ENCODE peak calls at places on chromosome X, in eight cellular contexts. V, Y, Q, O, N, E, D and K are unnamed samples.

GRCh38 chrX:134315893-134316292 is 78.9 kb downstream of the CCDC160 start:
- DNase-seq in V (peak), Y (no peak), Q (no peak), O (no peak), N (no peak), E (no peak), D (no peak), K (no peak)

GRCh38 chrX:9682456-9682855 is 83.2 kb downstream of the GPR143 start:
- DNase-seq in V (no peak), Y (no peak), Q (no peak), O (peak), N (no peak), E (peak), D (no peak), K (no peak)

GRCh38 chrX:19954707-19955106 is 36.2 kb downstream of the BCLAF3 start:
- DNase-seq in V (no peak), Y (no peak), Q (no peak), O (no peak), N (no peak), E (no peak), D (no peak), K (no peak)

GRCh38 chrX:25083661-25084060 is 67.9 kb upstream of the ARX start:
- DNase-seq in V (peak), Y (no peak), Q (no peak), O (peak), N (no peak), E (no peak), D (no peak), K (no peak)

GRCh38 chrX:133655914-133656265 is 240.6 kb upstream of the GPC4 start:
- DNase-seq in V (no peak), Y (no peak), Q (no peak), O (no peak), N (no peak), E (no peak), D (no peak), K (no peak)

GRCh38 chrX:107135076-107135964 is 16.7 kb upstream of the RBM41 start:
- DNase-seq in V (no peak), Y (no peak), Q (no peak), O (peak), N (no peak), E (no peak), D (no peak), K (no peak)

GRCh38 chrX:108267561-108267960 is 170.7 kb downstream of the COL4A6 start:
- DNase-seq in V (no peak), Y (no peak), Q (no peak), O (no peak), N (no peak), E (no peak), D (no peak), K (no peak)

GRCh38 chrX:40931921-40932320 is 153.3 kb upstream of the USP9X start:
- DNase-seq in V (no peak), Y (peak), Q (no peak), O (peak), N (no peak), E (no peak), D (no peak), K (no peak)

GRCh38 chrX:42732506-42732905 is 45.5 kb downstream of the PPP1R2C start:
- DNase-seq in V (no peak), Y (no peak), Q (no peak), O (peak), N (no peak), E (no peak), D (peak), K (no peak)

GRCh38 chrX:151703487-151703886 is 8.2 kb downstream of the PRRG3 start:
- DNase-seq in V (no peak), Y (no peak), Q (no peak), O (no peak), N (no peak), E (no peak), D (peak), K (no peak)

GRCh38 chrX:39840141-39841126 is 257.3 kb downstream of the BCOR start:
- DNase-seq in V (no peak), Y (no peak), Q (no peak), O (no peak), N (no peak), E (no peak), D (no peak), K (no peak)

GRCh38 chrX:77162777-77163176 is 284.4 kb upstream of the FGF16 start:
- DNase-seq in V (no peak), Y (no peak), Q (no peak), O (no peak), N (no peak), E (no peak), D (no peak), K (no peak)

GRCh38 chrX:19121466-19121865 is 802 bp downstream of the ADGRG2 start:
- DNase-seq in V (no peak), Y (no peak), Q (no peak), O (no peak), N (no peak), E (peak), D (no peak), K (no peak)

GRCh38 chrX:22397566-22397965 is 124.9 kb downstream of the CBLL2 start:
- DNase-seq in V (no peak), Y (no peak), Q (no peak), O (no peak), N (no peak), E (no peak), D (no peak), K (no peak)

GRCh38 chrX:106611682-106612402 is at the start of gene RADX:
- DNase-seq in V (peak), Y (peak), Q (peak), O (peak), N (peak), E (peak), D (peak), K (peak)

GRCh38 chrX:153649178-153649914 is 2.3 kb downstream of the DUSP9 start:
- DNase-seq in V (no peak), Y (peak), Q (no peak), O (peak), N (no peak), E (peak), D (peak), K (no peak)

GRCh38 chrX:134460861-134461218 is 875 bp downstream of the HPRT1 start:
- DNase-seq in V (no peak), Y (no peak), Q (no peak), O (peak), N (no peak), E (no peak), D (no peak), K (no peak)

GRCh38 chrX:68584221-68584620 is 63.2 kb upstream of the STARD8 start:
- DNase-seq in V (no peak), Y (no peak), Q (no peak), O (no peak), N (no peak), E (no peak), D (no peak), K (no peak)

GRCh38 chrX:38205037-38205436 is 15.6 kb downstream of the SRPX start:
- DNase-seq in V (no peak), Y (no peak), Q (no peak), O (no peak), N (no peak), E (no peak), D (no peak), K (peak)

GRCh38 chrX:56800801-56801200 is 71.8 kb downstream of the NBDY start:
- DNase-seq in V (no peak), Y (peak), Q (peak), O (no peak), N (no peak), E (peak), D (no peak), K (no peak)

GRCh38 chrX:10016516-10017132 is 49.5 kb downstream of the CLDN34 start:
- DNase-seq in V (no peak), Y (no peak), Q (no peak), O (peak), N (no peak), E (no peak), D (no peak), K (no peak)

GRCh38 chrX:129934461-129934860 is 28.5 kb downstream of the UTP14A start:
- DNase-seq in V (no peak), Y (no peak), Q (no peak), O (no peak), N (no peak), E (no peak), D (no peak), K (no peak)

GRCh38 chrX:133670394-133670793 is 255.1 kb upstream of the GPC4 start:
- DNase-seq in V (no peak), Y (peak), Q (no peak), O (peak), N (no peak), E (no peak), D (no peak), K (no peak)

GRCh38 chrX:83829874-83830273 is 31.1 kb upstream of the CYLC1 start:
- DNase-seq in V (no peak), Y (no peak), Q (no peak), O (no peak), N (no peak), E (no peak), D (no peak), K (no peak)

GRCh38 chrX:27619975-27620374 is 29.8 kb downstream of the DCAF8L2 start:
- DNase-seq in V (no peak), Y (no peak), Q (no peak), O (no peak), N (no peak), E (no peak), D (no peak), K (no peak)

GRCh38 chrX:119495734-119496520 is 27.7 kb downstream of the SLC25A5 start:
- DNase-seq in V (no peak), Y (no peak), Q (no peak), O (no peak), N (no peak), E (no peak), D (no peak), K (no peak)